ENCODE peak calls at places on chromosomes 6 and 20, in nine cellular contexts. One of them, this sample, is unnamed.

GRCh38 chr20:51966296-51966971 is 164.1 kb upstream of the SALL4 start:
- DNase-seq in ovary: no peak
- DNase-seq in stomach: peak
- DNase-seq in transverse colon: peak
- DNase-seq in H1: peak
- DNase-seq in GM12878: no peak
- DNase-seq in sigmoid colon: peak
- DNase-seq in A549: peak
- DNase-seq in tibial nerve: no peak
- DNase-seq in this sample: no peak

GRCh38 chr6:110103260-110103659 is 76.2 kb downstream of the WASF1 start:
- DNase-seq in sigmoid colon: no peak
- DNase-seq in ovary: no peak
- DNase-seq in tibial nerve: no peak
- DNase-seq in stomach: no peak
- DNase-seq in transverse colon: no peak
- DNase-seq in H1: no peak
- DNase-seq in GM12878: no peak
- DNase-seq in A549: no peak
- DNase-seq in this sample: no peak

GRCh38 chr6:138682722-138683521 is 90.6 kb upstream of the CCDC28A start:
- DNase-seq in tibial nerve: no peak
- DNase-seq in transverse colon: no peak
- DNase-seq in stomach: no peak
- DNase-seq in H1: no peak
- DNase-seq in ovary: no peak
- DNase-seq in GM12878: no peak
- DNase-seq in A549: no peak
- DNase-seq in sigmoid colon: no peak
- DNase-seq in this sample: no peak

GRCh38 chr20:31638317-31638716 is 605 bp downstream of the COX4I2 start:
- DNase-seq in A549: no peak
- DNase-seq in ovary: no peak
- DNase-seq in GM12878: no peak
- DNase-seq in tibial nerve: no peak
- DNase-seq in sigmoid colon: no peak
- DNase-seq in stomach: no peak
- DNase-seq in H1: no peak
- DNase-seq in transverse colon: no peak
- DNase-seq in this sample: no peak

GRCh38 chr6:2639167-2639566 is 111.6 kb downstream of the MYLK4 start:
- DNase-seq in GM12878: no peak
- DNase-seq in stomach: no peak
- DNase-seq in H1: no peak
- DNase-seq in ovary: no peak
- DNase-seq in sigmoid colon: no peak
- DNase-seq in transverse colon: no peak
- DNase-seq in A549: no peak
- DNase-seq in tibial nerve: no peak
- DNase-seq in this sample: peak

GRCh38 chr20:35327074-35327976 is 35.1 kb upstream of the FAM83C start:
- DNase-seq in tibial nerve: no peak
- DNase-seq in transverse colon: peak
- DNase-seq in A549: no peak
- DNase-seq in ovary: no peak
- DNase-seq in sigmoid colon: no peak
- DNase-seq in H1: no peak
- DNase-seq in GM12878: no peak
- DNase-seq in stomach: peak
- DNase-seq in this sample: no peak

GRCh38 chr20:13457487-13457886 is 181.2 kb downstream of the TASP1 start:
- DNase-seq in A549: no peak
- DNase-seq in H1: no peak
- DNase-seq in GM12878: no peak
- DNase-seq in sigmoid colon: no peak
- DNase-seq in transverse colon: no peak
- DNase-seq in ovary: no peak
- DNase-seq in stomach: no peak
- DNase-seq in tibial nerve: no peak
- DNase-seq in this sample: no peak

GRCh38 chr6:7107578-7108195 is at the start of gene RREB1:
- DNase-seq in sigmoid colon: peak
- DNase-seq in ovary: peak
- DNase-seq in stomach: peak
- DNase-seq in GM12878: no peak
- DNase-seq in A549: peak
- DNase-seq in tibial nerve: peak
- DNase-seq in H1: no peak
- DNase-seq in transverse colon: peak
- DNase-seq in this sample: no peak

GRCh38 chr6:107957165-107957908 is 671 bp downstream of the SEC63 start:
- DNase-seq in A549: peak
- DNase-seq in ovary: peak
- DNase-seq in sigmoid colon: peak
- DNase-seq in transverse colon: peak
- DNase-seq in tibial nerve: no peak
- DNase-seq in H1: no peak
- DNase-seq in GM12878: no peak
- DNase-seq in stomach: peak
- DNase-seq in this sample: no peak

GRCh38 chr6:139533573-139534471 is 159.4 kb upstream of the CITED2 start:
- DNase-seq in tibial nerve: no peak
- DNase-seq in ovary: peak
- DNase-seq in sigmoid colon: no peak
- DNase-seq in GM12878: no peak
- DNase-seq in transverse colon: peak
- DNase-seq in H1: no peak
- DNase-seq in stomach: peak
- DNase-seq in A549: no peak
- DNase-seq in this sample: no peak

GRCh38 chr6:136846046-136846445 is 23.7 kb downstream of the PEX7 start:
- DNase-seq in H1: no peak
- DNase-seq in GM12878: no peak
- DNase-seq in tibial nerve: no peak
- DNase-seq in A549: peak
- DNase-seq in transverse colon: peak
- DNase-seq in stomach: peak
- DNase-seq in sigmoid colon: no peak
- DNase-seq in ovary: no peak
- DNase-seq in this sample: no peak

GRCh38 chr20:11248691-11249178 is 574.9 kb upstream of the JAG1 start:
- DNase-seq in sigmoid colon: no peak
- DNase-seq in H1: no peak
- DNase-seq in transverse colon: no peak
- DNase-seq in GM12878: no peak
- DNase-seq in A549: no peak
- DNase-seq in ovary: no peak
- DNase-seq in stomach: no peak
- DNase-seq in tibial nerve: no peak
- DNase-seq in this sample: no peak

GRCh38 chr6:35018746-35019145 is 122.4 kb downstream of the TCP11 start:
- DNase-seq in GM12878: no peak
- DNase-seq in stomach: no peak
- DNase-seq in transverse colon: no peak
- DNase-seq in A549: no peak
- DNase-seq in ovary: no peak
- DNase-seq in tibial nerve: no peak
- DNase-seq in H1: no peak
- DNase-seq in sigmoid colon: no peak
- DNase-seq in this sample: no peak
- TF ChIP-seq POLR2A in GM12878: no peak
- TF ChIP-seq POLR2A in stomach: no peak
- TF ChIP-seq POLR2A in transverse colon: no peak
- TF ChIP-seq POLR2A in A549: no peak
- TF ChIP-seq POLR2A in ovary: no peak
- TF ChIP-seq POLR2A in tibial nerve: no peak
- TF ChIP-seq POLR2A in H1: no peak
- TF ChIP-seq POLR2A in sigmoid colon: no peak
- TF ChIP-seq POLR2A in this sample: no peak

GRCh38 chr20:36873498-36874189 is 2.3 kb upstream of the TLDC2 start:
- DNase-seq in sigmoid colon: no peak
- DNase-seq in transverse colon: no peak
- DNase-seq in stomach: no peak
- DNase-seq in ovary: no peak
- DNase-seq in GM12878: no peak
- DNase-seq in A549: no peak
- DNase-seq in H1: no peak
- DNase-seq in tibial nerve: no peak
- DNase-seq in this sample: no peak

GRCh38 chr20:36876473-36876833 is 515 bp downstream of the TLDC2 start:
- DNase-seq in H1: no peak
- DNase-seq in sigmoid colon: no peak
- DNase-seq in stomach: no peak
- DNase-seq in tibial nerve: no peak
- DNase-seq in ovary: no peak
- DNase-seq in A549: no peak
- DNase-seq in transverse colon: no peak
- DNase-seq in GM12878: no peak
- DNase-seq in this sample: no peak

GRCh38 chr20:36871640-36872570 is 4.0 kb upstream of the TLDC2 start:
- DNase-seq in tibial nerve: no peak
- DNase-seq in GM12878: no peak
- DNase-seq in transverse colon: no peak
- DNase-seq in sigmoid colon: no peak
- DNase-seq in ovary: no peak
- DNase-seq in A549: no peak
- DNase-seq in H1: no peak
- DNase-seq in stomach: no peak
- DNase-seq in this sample: no peak

GRCh38 chr20:36875702-36876472 is at the start of gene TLDC2:
- DNase-seq in tibial nerve: no peak
- DNase-seq in stomach: no peak
- DNase-seq in sigmoid colon: no peak
- DNase-seq in H1: no peak
- DNase-seq in A549: no peak
- DNase-seq in ovary: no peak
- DNase-seq in GM12878: no peak
- DNase-seq in transverse colon: peak
- DNase-seq in this sample: no peak

GRCh38 chr20:36872857-36873256 is 3.1 kb upstream of the TLDC2 start:
- DNase-seq in stomach: peak
- DNase-seq in transverse colon: no peak
- DNase-seq in ovary: no peak
- DNase-seq in tibial nerve: no peak
- DNase-seq in sigmoid colon: no peak
- DNase-seq in H1: no peak
- DNase-seq in GM12878: no peak
- DNase-seq in A549: no peak
- DNase-seq in this sample: no peak
- TF ChIP-seq EP300 in stomach: no peak
- TF ChIP-seq EP300 in transverse colon: no peak
- TF ChIP-seq EP300 in ovary: no peak
- TF ChIP-seq EP300 in tibial nerve: no peak
- TF ChIP-seq EP300 in sigmoid colon: no peak
- TF ChIP-seq EP300 in H1: no peak
- TF ChIP-seq EP300 in GM12878: no peak
- TF ChIP-seq EP300 in A549: no peak
- TF ChIP-seq EP300 in this sample: no peak

GRCh38 chr20:58511861-58512260 is 3.3 kb downstream of the APCDD1L start:
- DNase-seq in H1: no peak
- DNase-seq in transverse colon: no peak
- DNase-seq in GM12878: no peak
- DNase-seq in stomach: no peak
- DNase-seq in ovary: no peak
- DNase-seq in tibial nerve: no peak
- DNase-seq in A549: no peak
- DNase-seq in sigmoid colon: no peak
- DNase-seq in this sample: no peak

GRCh38 chr20:58513580-58514285 is 1.5 kb downstream of the APCDD1L start:
- DNase-seq in A549: no peak
- DNase-seq in stomach: no peak
- DNase-seq in ovary: no peak
- DNase-seq in sigmoid colon: no peak
- DNase-seq in tibial nerve: no peak
- DNase-seq in transverse colon: no peak
- DNase-seq in H1: no peak
- DNase-seq in GM12878: no peak
- DNase-seq in this sample: no peak

GRCh38 chr20:58514321-58515239 is 619 bp downstream of the APCDD1L start:
- DNase-seq in ovary: no peak
- DNase-seq in GM12878: no peak
- DNase-seq in transverse colon: no peak
- DNase-seq in H1: peak
- DNase-seq in A549: no peak
- DNase-seq in tibial nerve: no peak
- DNase-seq in sigmoid colon: peak
- DNase-seq in stomach: no peak
- DNase-seq in this sample: no peak

GRCh38 chr20:58511364-58511763 is 3.8 kb downstream of the APCDD1L start:
- DNase-seq in GM12878: no peak
- DNase-seq in H1: no peak
- DNase-seq in A549: no peak
- DNase-seq in ovary: no peak
- DNase-seq in stomach: no peak
- DNase-seq in transverse colon: no peak
- DNase-seq in sigmoid colon: no peak
- DNase-seq in tibial nerve: no peak
- DNase-seq in this sample: peak

DNA sequence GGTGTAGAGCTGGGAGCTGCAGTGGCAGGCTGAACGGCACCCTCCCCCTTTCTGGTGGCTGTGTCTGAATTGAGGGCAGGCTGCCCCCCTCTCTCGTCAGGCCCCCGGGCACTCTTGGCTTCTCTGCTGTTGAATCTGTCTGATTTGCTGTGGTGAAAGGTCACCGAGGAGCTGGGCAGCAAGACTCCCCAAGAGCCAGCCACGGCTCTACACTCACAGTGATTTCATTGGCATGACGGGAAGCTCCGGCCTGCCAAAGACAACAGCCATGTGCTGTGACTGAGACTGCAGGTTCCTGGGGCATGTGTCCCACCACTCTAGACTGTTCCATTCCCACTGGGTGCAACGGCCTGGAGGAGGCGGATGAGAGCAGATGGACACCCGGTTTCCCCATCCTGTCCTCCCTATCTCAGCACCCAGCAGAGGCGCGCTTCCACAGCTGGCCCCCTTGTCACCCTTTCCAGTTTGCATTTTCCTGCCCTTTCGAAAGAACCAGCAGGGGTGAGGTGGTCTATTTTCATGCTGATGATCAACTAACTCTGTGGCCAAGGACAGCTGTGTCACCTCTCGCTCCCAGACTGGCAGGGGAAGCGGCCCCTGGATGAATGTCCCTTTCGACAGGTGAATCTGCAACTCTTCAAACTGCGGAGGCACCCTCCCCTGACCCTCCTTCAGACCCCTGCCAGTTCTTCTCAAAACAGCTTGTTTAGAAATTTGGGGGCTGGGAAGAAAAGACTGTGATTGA is 2.2 kb downstream of the APCDD1L start:
- DNase-seq in GM12878: no peak
- DNase-seq in sigmoid colon: peak
- DNase-seq in A549: no peak
- DNase-seq in H1: no peak
- DNase-seq in transverse colon: no peak
- DNase-seq in tibial nerve: no peak
- DNase-seq in ovary: no peak
- DNase-seq in stomach: no peak
- DNase-seq in this sample: no peak
- H3K4me3 ChIP-seq in GM12878: no peak
- H3K4me3 ChIP-seq in sigmoid colon: no peak
- H3K4me3 ChIP-seq in A549: no peak
- H3K4me3 ChIP-seq in H1: no peak
- H3K4me3 ChIP-seq in transverse colon: no peak
- H3K4me3 ChIP-seq in tibial nerve: no peak
- H3K4me3 ChIP-seq in ovary: no peak
- H3K4me3 ChIP-seq in stomach: no peak
- H3K4me3 ChIP-seq in this sample: no peak

GRCh38 chr6:124765314-124765713 is 196.9 kb upstream of the RNF217 start:
- DNase-seq in ovary: no peak
- DNase-seq in A549: no peak
- DNase-seq in sigmoid colon: no peak
- DNase-seq in stomach: no peak
- DNase-seq in GM12878: no peak
- DNase-seq in H1: no peak
- DNase-seq in tibial nerve: no peak
- DNase-seq in transverse colon: no peak
- DNase-seq in this sample: no peak
- TF ChIP-seq POLR2A in ovary: no peak
- TF ChIP-seq POLR2A in A549: no peak
- TF ChIP-seq POLR2A in sigmoid colon: no peak
- TF ChIP-seq POLR2A in stomach: no peak
- TF ChIP-seq POLR2A in GM12878: no peak
- TF ChIP-seq POLR2A in H1: no peak
- TF ChIP-seq POLR2A in tibial nerve: no peak
- TF ChIP-seq POLR2A in transverse colon: no peak
- TF ChIP-seq POLR2A in this sample: no peak